ENCODE peak calls at places on chromosome 6, in seven cellular contexts. O is AG08395, R is T-cell, K is heart right ventricle, Y is fibroblast of the aortic adventitia, X is NCI-H1436 treated with DMSO at 0.1 percent for 48 hours, M is lower leg skin. P is an unnamed sample.

GRCh38 chr6:151276112-151276745 is 36.5 kb downstream of the AKAP12 start:
- DNase-seq in O (peak), R (no peak), K (peak), Y (peak), X (no peak), M (no peak), P (peak)

GRCh38 chr6:69391106-69391505 is 405.7 kb downstream of the LMBRD1 start:
- DNase-seq in O (no peak), R (no peak), K (no peak), Y (no peak), X (no peak), M (no peak), P (no peak)

GRCh38 chr6:159852877-159853276 is 37.9 kb upstream of the MAS1 start:
- DNase-seq in O (peak), R (no peak), K (no peak), Y (peak), X (no peak), M (no peak), P (no peak)

GRCh38 chr6:88983532-88983931 is 20.1 kb upstream of the RNGTT start:
- DNase-seq in O (peak), R (no peak), K (no peak), Y (peak), X (no peak), M (no peak), P (peak)

GRCh38 chr6:34305982-34306702 is 57.3 kb upstream of the SMIM29 start:
- DNase-seq in O (peak), R (no peak), K (peak), Y (peak), X (no peak), M (no peak), P (no peak)

GRCh38 chr6:27078734-27079357 is 168.7 kb upstream of the PRSS16 start:
- DNase-seq in O (peak), R (peak), K (peak), Y (peak), X (no peak), M (no peak), P (peak)

GRCh38 chr6:16322666-16323312 is 84.4 kb downstream of the GMPR start:
- DNase-seq in O (peak), R (peak), K (peak), Y (peak), X (peak), M (peak), P (no peak)

GRCh38 chr6:86706449-86706848 is 230.9 kb upstream of the HTR1E start:
- DNase-seq in O (no peak), R (no peak), K (no peak), Y (no peak), X (no peak), M (no peak), P (peak)

GRCh38 chr6:47138046-47138445 is 95.9 kb upstream of the ADGRF1 start:
- DNase-seq in O (no peak), R (no peak), K (no peak), Y (peak), X (no peak), M (no peak), P (no peak)